ENCODE peak calls at places on chromosome 14, in six cellular contexts. G is HFF-Myc, O is brain microvascular endothelial cell, Y is endothelial cell, A is GM13977, V is glutamatergic neuron. E is an unnamed sample.

GRCh38 chr14:91830777-91831176 is 36.6 kb downstream of the TC2N start:
- DNase-seq in V (no peak), O (no peak), G (no peak), Y (no peak), A (no peak), E (peak; percentile 69)

GRCh38 chr14:65594153-65594881 is 181.8 kb downstream of the FUT8 start:
- DNase-seq in V (no peak), O (no peak), A (no peak), G (no peak), Y (no peak), E (peak; percentile 45)

GRCh38 chr14:74568896-74569295 is 43.1 kb downstream of the LTBP2 start:
- DNase-seq in O (no peak), Y (no peak), V (no peak), G (no peak), A (no peak), E (no peak)

GRCh38 chr14:55585854-55586253 is 5.8 kb downstream of the KTN1 start:
- DNase-seq in A (no peak), G (no peak), V (no peak), O (no peak), Y (no peak), E (no peak)

GRCh38 chr14:41749425-41749824 is 142.7 kb downstream of the LRFN5 start:
- DNase-seq in Y (no peak), G (no peak), V (no peak), A (no peak), O (peak; percentile 14), E (no peak)

GRCh38 chr14:92649934-92650545 is 98.4 kb downstream of the LGMN start:
- DNase-seq in A (no peak), Y (no peak), V (no peak), O (no peak), G (no peak), E (no peak)

GRCh38 chr14:20400589-20400964 is 12.7 kb downstream of the TEP1 start:
- DNase-seq in G (no peak), Y (no peak), V (no peak), A (no peak), O (no peak), E (no peak)

GRCh38 chr14:99524804-99525698 is 43.8 kb downstream of the CCNK start:
- DNase-seq in V (peak; percentile 15), O (peak; percentile 16), A (no peak), G (no peak), Y (no peak), E (peak; percentile 35)

GRCh38 chr14:78074546-78074945 is 95.6 kb upstream of the NRXN3 start:
- DNase-seq in O (no peak), G (no peak), V (no peak), A (no peak), Y (no peak), E (no peak)

GRCh38 chr14:64915025-64915424 is 770 bp downstream of the CHURC1 start:
- DNase-seq in V (no peak), Y (no peak), A (no peak), G (no peak), O (no peak), E (no peak)

GRCh38 chr14:68235011-68235410 is 415.4 kb downstream of the RAD51B start:
- DNase-seq in G (no peak), Y (no peak), V (no peak), O (no peak), A (no peak), E (no peak)

GRCh38 chr14:100692859-100693558 is 33.7 kb upstream of the DLK1 start:
- DNase-seq in O (peak; percentile 84), G (peak; percentile 80), A (no peak), V (no peak), Y (no peak), E (peak; percentile 71)

GRCh38 chr14:92519246-92520101 is 5.9 kb downstream of the RIN3 start:
- DNase-seq in V (no peak), Y (no peak), O (no peak), A (no peak), G (no peak), E (no peak)

DNA sequence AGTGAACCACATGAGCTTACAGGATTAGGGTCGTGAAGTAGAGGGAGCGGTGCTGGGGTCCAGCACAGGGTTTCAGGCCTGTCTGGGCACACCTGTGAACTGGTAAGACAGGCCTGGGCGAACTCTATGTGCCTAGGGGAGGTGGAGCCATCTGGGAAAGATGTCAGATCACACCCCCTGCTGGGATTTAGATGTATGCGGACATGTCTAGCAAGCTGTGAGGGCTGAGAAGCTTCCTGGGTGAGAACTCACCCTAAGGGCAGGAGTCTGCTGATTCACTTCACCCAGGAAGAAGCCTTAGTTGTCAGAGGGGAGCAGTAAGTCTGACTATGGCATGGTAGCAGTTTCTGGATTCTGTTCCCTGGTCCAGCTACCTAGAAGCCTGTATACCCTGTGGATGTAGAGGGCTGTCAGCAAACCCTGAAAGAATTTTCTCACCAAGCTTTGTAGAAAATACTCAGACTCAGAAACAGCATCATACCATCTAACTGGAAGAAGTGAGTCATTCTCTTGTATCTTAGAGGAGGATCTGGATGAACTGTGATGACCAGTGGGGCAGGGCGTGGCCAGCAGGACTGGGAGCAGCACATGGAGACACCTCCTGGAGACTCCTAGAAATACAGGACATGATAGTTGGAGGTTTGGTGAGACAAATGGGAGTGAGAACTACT is 11.2 kb upstream of the PYGL start:
- DNase-seq in A (no peak), G (peak; percentile 90), O (peak; percentile 98), V (peak; percentile 69), Y (peak; percentile 26), E (peak; percentile 76)
- TF ChIP-seq CTCF in A (no peak), G (peak; percentile 55), O (peak; percentile 74), V (peak; percentile 20), Y (no peak), E (no peak)

DNA sequence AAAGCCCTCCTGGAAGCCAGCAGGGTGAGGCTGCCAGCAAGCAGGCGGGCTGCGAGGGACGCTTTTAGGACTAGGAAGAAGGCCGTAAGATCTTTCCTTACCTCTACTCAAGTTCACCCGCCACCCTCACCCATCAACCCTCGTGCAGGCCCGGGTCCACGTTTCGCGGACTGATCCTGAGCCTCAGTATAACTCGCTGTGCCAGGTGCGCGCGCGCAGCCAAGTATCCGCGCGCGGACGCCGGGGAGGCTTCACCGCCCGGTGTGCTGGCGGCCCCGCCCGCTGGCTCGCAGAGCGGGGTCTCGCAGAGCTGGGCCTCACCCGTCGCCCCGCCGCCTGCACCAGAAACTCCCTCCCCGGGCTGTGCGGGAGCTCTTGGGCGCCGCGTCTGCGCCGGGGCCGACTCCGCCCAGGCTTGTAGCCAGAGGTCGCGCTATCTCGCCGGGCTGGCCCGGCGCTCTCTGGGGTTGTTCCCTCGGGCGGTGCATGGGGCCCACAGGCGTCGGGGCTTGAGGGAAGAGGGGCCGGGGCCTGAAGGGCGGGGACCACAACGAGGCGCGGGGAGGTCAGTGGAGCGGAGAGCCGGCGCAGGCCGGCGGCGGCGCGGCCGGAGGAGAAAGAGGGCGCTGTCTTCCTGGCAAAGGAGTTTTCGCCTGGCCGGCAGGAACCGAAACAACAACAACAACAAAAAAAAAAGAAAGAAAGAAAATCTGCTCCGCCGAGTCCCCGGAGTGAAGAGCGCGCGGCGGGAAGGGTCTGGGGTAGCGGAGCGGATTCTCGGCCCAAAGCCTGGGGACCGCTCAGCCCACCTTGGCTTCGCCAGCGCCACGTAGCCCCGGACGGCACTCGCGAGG is 7.7 kb upstream of the SIX1 start:
- DNase-seq in V (peak; percentile 81), A (peak; percentile 85), G (no peak), Y (peak; percentile 64), O (no peak), E (peak; percentile 76)
- TF ChIP-seq CTCF in V (no peak), A (peak; percentile 73), G (peak; percentile 53), Y (no peak), O (peak; percentile 65), E (peak; percentile 12)

DNA sequence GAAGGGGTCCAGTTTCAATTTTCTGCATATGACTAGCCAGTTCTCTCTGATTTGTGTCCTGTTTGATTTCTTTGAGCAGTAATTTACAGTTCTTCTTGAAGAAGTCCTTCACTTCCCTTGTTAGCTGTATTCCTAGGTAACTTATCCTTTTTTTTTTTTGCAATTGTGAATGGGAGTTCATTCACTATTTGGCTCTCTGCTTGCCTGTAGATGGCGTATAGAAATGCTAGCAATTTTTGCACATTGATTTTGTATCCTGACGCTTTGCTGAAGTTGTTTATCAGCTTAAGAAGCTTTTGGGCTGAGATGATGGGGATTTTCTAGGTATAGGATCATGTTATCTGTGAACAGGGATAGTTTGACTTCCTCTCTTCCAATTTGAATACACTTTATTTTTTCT is 77.6 kb upstream of the NID2 start:
- DNase-seq in O (no peak), G (no peak), A (no peak), Y (no peak), V (no peak), E (no peak)
- TF ChIP-seq CTCF in O (peak; percentile 34), G (no peak), A (no peak), Y (no peak), V (no peak), E (no peak)

GRCh38 chr14:30551460-30551859 is 7.5 kb upstream of the G2E3 start:
- DNase-seq in G (no peak), A (no peak), O (peak; percentile 22), V (no peak), Y (no peak), E (no peak)
- TF ChIP-seq CTCF in G (no peak), A (no peak), O (no peak), V (no peak), Y (no peak), E (no peak)

GRCh38 chr14:93736378-93737014 is 51.8 kb downstream of the PRIMA1 start:
- DNase-seq in Y (peak; percentile 45), O (no peak), A (peak; percentile 57), G (no peak), V (no peak), E (peak; percentile 49)
- TF ChIP-seq CTCF in Y (peak; percentile 40), O (no peak), A (peak; percentile 43), G (no peak), V (peak; percentile 44), E (peak; percentile 22)

DNA sequence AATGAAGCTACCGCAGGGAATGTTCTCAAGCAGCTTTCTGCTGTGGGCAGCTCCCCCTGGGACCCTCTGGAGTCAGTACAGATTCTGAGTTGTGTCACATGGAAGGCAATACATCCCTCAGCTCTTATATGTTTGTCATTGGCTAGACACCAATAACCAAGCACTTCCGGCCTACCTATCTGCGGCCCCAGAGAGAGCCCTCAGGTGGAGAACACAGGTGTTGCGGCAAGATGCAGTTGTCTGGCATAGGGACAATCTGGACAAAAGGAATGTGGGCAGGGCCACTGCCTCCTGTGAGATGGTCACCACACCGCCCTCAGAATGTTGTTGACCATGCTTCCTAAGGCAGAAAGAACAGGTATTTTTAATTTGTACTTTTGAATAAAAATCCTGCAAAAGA is 118.7 kb downstream of the BRMS1L start:
- DNase-seq in A (peak; percentile 25), G (no peak), O (no peak), V (peak; percentile 28), Y (peak; percentile 13), E (peak; percentile 62)
- TF ChIP-seq CTCF in A (peak; percentile 43), G (peak; percentile 15), O (peak; percentile 40), V (no peak), Y (peak; percentile 16), E (no peak)

DNA sequence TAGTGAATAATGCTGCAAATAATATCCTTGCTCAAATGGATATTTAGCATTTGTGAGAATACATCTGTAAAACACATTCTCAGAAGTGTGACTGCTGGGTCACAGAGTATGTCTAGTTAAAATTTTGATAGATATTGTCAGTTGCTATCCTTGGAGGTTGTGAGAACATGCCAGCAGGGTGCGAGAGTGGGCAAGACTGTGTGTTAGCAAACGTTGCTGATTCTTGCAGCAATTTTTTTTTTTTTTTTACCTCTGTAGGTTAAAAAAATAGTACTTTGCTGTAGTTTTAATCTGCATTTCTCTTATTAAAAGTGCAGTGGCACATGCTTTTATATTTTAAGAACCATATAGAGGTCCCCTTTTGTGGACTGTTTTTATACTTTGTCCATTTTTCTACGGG is 4.5 kb upstream of the NYNRIN start:
- DNase-seq in A (no peak), Y (no peak), V (no peak), G (no peak), O (no peak), E (no peak)
- TF ChIP-seq CTCF in A (no peak), Y (no peak), V (no peak), G (no peak), O (no peak), E (no peak)

E was measured in Calu3.